ENCODE peak calls at places on chromosomes 4 and X, in eight cellular contexts. B is CD8-positive, alpha-beta memory T cell; V is DMS53; S is foreskin fibroblast; T is RPMI7951; M is suprapubic skin; E is vagina; R is DMS153. H is an unnamed sample.
A peak's percentile ranks its signal among the peaks of the same experiment; 100 is the strongest.

GRCh38 chrX:54926978-54927377 is 6.4 kb downstream of the TRO start:
- DNase-seq in B (no peak), M (no peak), T (no peak), V (no peak), R (no peak), E (no peak), S (no peak), H (no peak)

GRCh38 chr4:3724319-3725231 is 41.6 kb upstream of the ADRA2C start:
- DNase-seq in T (no peak), V (no peak), B (no peak), S (peak; percentile 9), R (no peak), E (no peak), M (no peak), H (no peak)

GRCh38 chr4:47836655-47837581 is 949 bp downstream of the CORIN start:
- DNase-seq in E (no peak), S (peak; percentile 96), R (peak; percentile 46), M (peak; percentile 91), T (peak; percentile 78), V (peak; percentile 97), B (peak; percentile 42), H (peak; percentile 89)

GRCh38 chr4:88609387-88609786 is 17.1 kb downstream of the HERC3 start:
- DNase-seq in T (no peak), R (no peak), B (no peak), E (no peak), V (no peak), S (peak; percentile 22), M (no peak), H (no peak)

GRCh38 chrX:3522016-3522690 is 175.7 kb upstream of the MXRA5 start:
- DNase-seq in E (no peak), S (peak; percentile 68), V (no peak), B (no peak), R (no peak), M (no peak), T (peak; percentile 95), H (no peak)

GRCh38 chr4:98566491-98567008 is 91.9 kb downstream of the TSPAN5 start:
- DNase-seq in M (no peak), R (no peak), E (no peak), V (no peak), S (peak; percentile 78), T (no peak), B (no peak), H (no peak)

GRCh38 chr4:5067908-5068307 is 16.6 kb downstream of the STK32B start:
- DNase-seq in E (no peak), R (no peak), M (no peak), B (no peak), S (no peak), T (no peak), V (no peak), H (no peak)

GRCh38 chr4:144174401-144175067 is 34.0 kb upstream of the GYPA start:
- DNase-seq in M (no peak), R (peak; percentile 26), S (peak; percentile 77), T (peak; percentile 40), V (peak; percentile 72), E (no peak), B (peak; percentile 32), H (peak; percentile 18)

GRCh38 chr4:1396806-1397455 is 9.3 kb downstream of the NKX1-1 start:
- DNase-seq in T (no peak), R (no peak), B (no peak), M (no peak), S (no peak), V (no peak), E (no peak), H (no peak)

GRCh38 chr4:77820836-77821561 is 1.8 kb upstream of the CNOT6L start:
- DNase-seq in R (no peak), M (no peak), B (peak; percentile 47), V (peak; percentile 14), T (no peak), S (peak; percentile 39), E (no peak), H (no peak)

GRCh38 chr4:40984051-40984450 is 230.3 kb downstream of the APBB2 start:
- DNase-seq in V (no peak), M (no peak), E (no peak), S (peak; percentile 48), B (no peak), R (no peak), T (no peak), H (no peak)

GRCh38 chrX:347351-348117 is 28.9 kb upstream of the GTPBP6 start:
- DNase-seq in V (no peak), S (no peak), M (peak; percentile 76), T (no peak), R (no peak), B (no peak), E (no peak), H (no peak)

GRCh38 chrX:71056857-71057256 is 11.3 kb downstream of the SNX12 start:
- DNase-seq in S (peak; percentile 34), E (no peak), B (no peak), M (no peak), T (no peak), R (no peak), V (no peak), H (no peak)

GRCh38 chr4:23332266-23332665 is 557.6 kb downstream of the PPARGC1A start:
- DNase-seq in S (no peak), T (no peak), M (no peak), B (no peak), R (no peak), V (no peak), E (no peak), H (no peak)

GRCh38 chrX:153800746-153801145 is 6.3 kb downstream of the SSR4 start:
- DNase-seq in V (peak; percentile 38), B (no peak), M (no peak), R (no peak), T (no peak), E (no peak), S (no peak), H (no peak)

GRCh38 chr4:38751341-38752043 is 31.3 kb downstream of the TLR10 start:
- DNase-seq in S (no peak), E (no peak), R (no peak), B (no peak), M (no peak), V (no peak), T (no peak), H (no peak)

GRCh38 chr4:56752985-56753384 is 68.5 kb downstream of the SPINK2 start:
- DNase-seq in R (no peak), V (peak; percentile 86), E (no peak), B (no peak), S (no peak), T (no peak), M (no peak), H (no peak)

GRCh38 chr4:115906428-115906827 is 793.0 kb upstream of the NDST4 start:
- DNase-seq in S (no peak), B (no peak), R (no peak), E (no peak), T (no peak), M (no peak), V (no peak), H (no peak)

GRCh38 chr4:185425600-185426352 is at the start of gene UFSP2:
- DNase-seq in V (peak; percentile 94), T (peak; percentile 88), S (peak; percentile 91), M (peak; percentile 95), R (peak; percentile 75), E (no peak), B (peak; percentile 93), H (peak; percentile 77)

GRCh38 chr4:6225469-6225868 is 25.1 kb upstream of the JAKMIP1 start:
- DNase-seq in R (no peak), E (no peak), B (no peak), T (peak; percentile 19), S (peak; percentile 41), V (peak; percentile 51), M (no peak), H (no peak)

GRCh38 chrX:53211391-53211978 is 13.5 kb downstream of the KDM5C start:
- DNase-seq in T (peak; percentile 20), M (no peak), S (no peak), V (peak; percentile 26), E (no peak), R (no peak), B (no peak), H (no peak)

GRCh38 chr4:5720980-5721379 is 10.0 kb downstream of the EVC start:
- DNase-seq in V (no peak), E (no peak), M (no peak), R (no peak), T (no peak), S (no peak), B (no peak), H (no peak)

GRCh38 chrX:67546496-67547423 is 2.9 kb downstream of the AR start:
- DNase-seq in T (peak; percentile 6), E (no peak), R (no peak), B (no peak), V (no peak), M (no peak), S (peak; percentile 26), H (no peak)

GRCh38 chr4:80265571-80266266 is 745 bp upstream of the FGF5 start:
- DNase-seq in T (peak; percentile 69), R (no peak), B (no peak), V (peak; percentile 66), S (peak; percentile 92), M (no peak), E (no peak), H (peak; percentile 72)

GRCh38 chr4:86558799-86559198 is 35.3 kb upstream of the PTPN13 start:
- DNase-seq in M (no peak), B (no peak), V (peak; percentile 3), T (no peak), R (peak; percentile 42), S (peak; percentile 52), E (no peak), H (no peak)

GRCh38 chr4:2798399-2799301 is 5.8 kb downstream of the SH3BP2 start:
- DNase-seq in E (no peak), R (peak; percentile 27), B (no peak), S (peak; percentile 34), V (peak; percentile 48), T (no peak), M (peak; percentile 88), H (no peak)

H was measured in NCI-H146.